ENCODE peak calls at places on chromosomes 7 and 10, in eight cellular contexts. V is neural progenitor cell; R is heart left ventricle; X is GM23248; A is OCI-LY7; U is mesendoderm; S is psoas muscle; O is CD4-positive, alpha-beta memory T cell. N is an unnamed sample.

GRCh38 chr10:127433951-127434350 is 115.2 kb upstream of the NPS start:
- DNase-seq in V (no peak), R (no peak), X (no peak), A (no peak), U (no peak), S (no peak), O (no peak), N (peak; percentile 61)

GRCh38 chr7:127477285-127478039 is 85.0 kb upstream of the ZNF800 start:
- DNase-seq in V (no peak), R (no peak), X (no peak), A (no peak), U (no peak), S (no peak), O (no peak), N (no peak)

GRCh38 chr10:126197036-126197543 is 191.2 kb downstream of the ADAM12 start:
- DNase-seq in V (no peak), R (no peak), X (no peak), A (no peak), U (no peak), S (no peak), O (no peak), N (no peak)

GRCh38 chr7:31058122-31058521 is 6.0 kb downstream of the ADCYAP1R1 start:
- DNase-seq in V (no peak), R (no peak), X (peak; percentile 45), A (no peak), U (no peak), S (peak; percentile 39), O (no peak), N (no peak)

GRCh38 chr7:66629222-66629658 is 559 bp downstream of the KCTD7 start:
- DNase-seq in V (peak; percentile 62), R (no peak), X (peak; percentile 40), A (peak; percentile 53), U (no peak), S (no peak), O (no peak), N (no peak)

GRCh38 chr7:107167483-107168232 is 1.1 kb upstream of the HBP1 start:
- DNase-seq in V (peak; percentile 74), R (peak; percentile 29), X (peak; percentile 93), A (peak; percentile 72), U (peak; percentile 88), S (peak; percentile 59), O (no peak), N (no peak)

GRCh38 chr10:34113504-34114225 is 701.4 kb downstream of the PARD3 start:
- DNase-seq in V (peak; percentile 62), R (no peak), X (no peak), A (no peak), U (peak; percentile 62), S (no peak), O (no peak), N (peak; percentile 22)

GRCh38 chr10:47025540-47026300 is 114.5 kb downstream of the PTPN20 start:
- DNase-seq in V (no peak), R (no peak), X (peak; percentile 94), A (no peak), U (no peak), S (peak; percentile 63), O (no peak), N (peak; percentile 49)

GRCh38 chr7:156604311-156604710 is 36.3 kb upstream of the RNF32 start:
- DNase-seq in V (no peak), R (no peak), X (peak; percentile 12), A (no peak), U (peak; percentile 75), S (no peak), O (no peak), N (no peak)

GRCh38 chr7:150803161-150803860 is 2.7 kb downstream of the TMEM176A start:
- DNase-seq in V (no peak), R (no peak), X (no peak), A (no peak), U (no peak), S (no peak), O (no peak), N (no peak)

GRCh38 chr7:7352845-7353244 is 170.5 kb downstream of the C1GALT1 start:
- DNase-seq in V (no peak), R (no peak), X (no peak), A (no peak), U (peak; percentile 91), S (no peak), O (no peak), N (no peak)

GRCh38 chr10:79390551-79391229 is 43.4 kb downstream of the PPIF start:
- DNase-seq in V (no peak), R (peak; percentile 23), X (no peak), A (no peak), U (no peak), S (no peak), O (no peak), N (no peak)

GRCh38 chr7:50662059-50662689 is 97.0 kb upstream of the DDC start:
- DNase-seq in V (no peak), R (no peak), X (peak; percentile 31), A (no peak), U (no peak), S (no peak), O (no peak), N (no peak)

GRCh38 chr7:134850048-134850447 is 70.6 kb downstream of the CALD1 start:
- DNase-seq in V (no peak), R (no peak), X (no peak), A (no peak), U (no peak), S (no peak), O (no peak), N (no peak)

GRCh38 chr7:13908667-13909382 is 80.6 kb downstream of the ETV1 start:
- DNase-seq in V (peak; percentile 38), R (no peak), X (peak; percentile 11), A (no peak), U (peak; percentile 5), S (no peak), O (peak; percentile 18), N (no peak)

GRCh38 chr7:97285348-97285747 is 167.8 kb downstream of the SDHAF3 start:
- DNase-seq in V (no peak), R (no peak), X (no peak), A (no peak), U (no peak), S (no peak), O (no peak), N (no peak)

GRCh38 chr7:77537595-77538185 is 595 bp downstream of the PTPN12 start:
- DNase-seq in V (peak; percentile 77), R (peak; percentile 35), X (peak; percentile 56), A (peak; percentile 34), U (no peak), S (no peak), O (peak; percentile 27), N (peak; percentile 61)

GRCh38 chr7:151429555-151430331 is 10.2 kb downstream of the CRYGN start:
- DNase-seq in V (no peak), R (no peak), X (peak; percentile 30), A (peak; percentile 43), U (no peak), S (no peak), O (peak; percentile 87), N (peak; percentile 25)

GRCh38 chr10:59687657-59688056 is 22.0 kb downstream of the SLC16A9 start:
- DNase-seq in V (no peak), R (no peak), X (no peak), A (no peak), U (no peak), S (no peak), O (no peak), N (no peak)

GRCh38 chr7:39825391-39825790 is 124.7 kb upstream of the CDK13 start:
- DNase-seq in V (no peak), R (no peak), X (no peak), A (no peak), U (no peak), S (no peak), O (no peak), N (no peak)

GRCh38 chr10:120607016-120607709 is 150.1 kb downstream of the PLPP4 start:
- DNase-seq in V (no peak), R (no peak), X (peak; percentile 93), A (no peak), U (no peak), S (no peak), O (no peak), N (peak; percentile 66)

GRCh38 chr10:88813200-88813599 is 10.7 kb downstream of the LIPM start:
- DNase-seq in V (no peak), R (no peak), X (no peak), A (no peak), U (peak; percentile 69), S (no peak), O (no peak), N (no peak)
- H3K27ac ChIP-seq in V (no peak overlapping the region), R (no peak overlapping the region), X (no peak overlapping the region), A (no peak overlapping the region), U (no peak overlapping the region), S (no peak overlapping the region), O (no peak overlapping the region), N (no peak overlapping the region)

GRCh38 chr10:32953277-32953927 is 4.6 kb downstream of the ITGB1 start:
- DNase-seq in V (no peak), R (no peak), X (no peak), A (no peak), U (no peak), S (no peak), O (no peak), N (no peak)

GRCh38 chr10:32950457-32951109 is 7.4 kb downstream of the ITGB1 start:
- DNase-seq in V (peak; percentile 50), R (no peak), X (no peak), A (no peak), U (peak; percentile 58), S (no peak), O (no peak), N (no peak)

GRCh38 chr10:32951111-32951510 is 6.9 kb downstream of the ITGB1 start:
- DNase-seq in V (no peak), R (no peak), X (no peak), A (no peak), U (no peak), S (no peak), O (no peak), N (peak; percentile 59)

GRCh38 chr10:32952541-32953276 is 5.3 kb downstream of the ITGB1 start:
- DNase-seq in V (no peak), R (no peak), X (no peak), A (no peak), U (no peak), S (no peak), O (no peak), N (no peak)

GRCh38 chr10:32952094-32952493 is 5.9 kb downstream of the ITGB1 start:
- DNase-seq in V (no peak), R (no peak), X (no peak), A (no peak), U (no peak), S (no peak), O (no peak), N (no peak)
- H3K4me1 ChIP-seq in V (peaks cover 67% of the 10 kb centered on the region), R (peaks cover 45% of the 10 kb centered on the region), X (peaks cover 76% of the 10 kb centered on the region), A (peaks cover 83% of the 10 kb centered on the region), U (peaks cover 19% of the 10 kb centered on the region), S (peaks cover 93% of the 10 kb centered on the region), O (peaks cover 86% of the 10 kb centered on the region), N (peaks cover 73% of the 10 kb centered on the region)

GRCh38 chr10:80504158-80504811 is 33.4 kb upstream of the SH2D4B start:
- DNase-seq in V (no peak), R (no peak), X (no peak), A (no peak), U (peak; percentile 65), S (no peak), O (no peak), N (no peak)
- H3K27ac ChIP-seq in V (no peak overlapping the region), R (peak overlapping the region; percentile 81), X (no peak overlapping the region), A (no peak overlapping the region), U (no peak overlapping the region), S (peak overlapping the region; percentile 31), O (peak overlapping the region; percentile 51), N (no peak overlapping the region)

DNA sequence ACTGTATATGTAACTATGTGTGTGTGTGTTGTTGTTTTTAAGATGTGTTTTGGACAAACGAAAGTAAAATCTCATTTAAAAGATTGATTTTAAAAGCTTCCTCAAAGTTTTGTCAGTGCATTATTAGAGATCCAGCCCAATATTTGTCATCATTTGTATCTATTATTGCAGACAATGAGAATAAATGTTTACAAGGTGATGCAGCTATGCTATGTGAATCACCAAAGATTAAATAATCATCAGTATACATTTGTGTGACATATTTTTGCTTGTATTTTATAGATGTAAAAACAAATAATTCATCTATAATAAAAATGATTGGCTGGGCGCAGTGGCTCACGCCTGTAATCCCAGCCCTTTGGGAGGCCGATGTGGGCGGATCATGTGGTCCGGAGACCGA is 35.3 kb upstream of the RTKN2 start:
- DNase-seq in V (no peak), R (no peak), X (no peak), A (no peak), U (no peak), S (no peak), O (no peak), N (no peak)
- H3K4me1 ChIP-seq in V (no peaks in the 10 kb centered on the region), R (no peaks in the 10 kb centered on the region), X (no peaks in the 10 kb centered on the region), A (no peaks in the 10 kb centered on the region), U (peaks cover 2% of the 10 kb centered on the region), S (no peaks in the 10 kb centered on the region), O (peaks cover 17% of the 10 kb centered on the region), N (no peaks in the 10 kb centered on the region)

N was measured in SJSA1.